ENCODE peak calls at places on chromosomes 5 and 9, in five cellular contexts. W is cardiac fibroblast, J is spleen, K is upper lobe of right lung, S is AG10803. U is an unnamed sample.

GRCh38 chr5:115816226-115817042 is at the start of gene CDO1:
- DNase-seq in W (peak), J (peak), K (peak), S (peak), U (peak)

GRCh38 chr9:98521141-98521540 is 187.6 kb downstream of the GABBR2 start:
- DNase-seq in W (peak), J (no peak), K (no peak), S (peak), U (peak)

GRCh38 chr5:32506809-32507208 is 62.3 kb upstream of the ZFR start:
- DNase-seq in W (peak), J (no peak), K (no peak), S (peak), U (peak)

GRCh38 chr5:96962540-96962991 is 26.7 kb downstream of the LNPEP start:
- DNase-seq in W (no peak), J (no peak), K (no peak), S (no peak), U (no peak)

GRCh38 chr9:137236936-137237421 is 4.1 kb upstream of the TUBB4B start:
- DNase-seq in W (no peak), J (no peak), K (no peak), S (no peak), U (no peak)

GRCh38 chr9:137048655-137049543 is 2.9 kb upstream of the NPDC1 start:
- DNase-seq in W (no peak), J (no peak), K (no peak), S (no peak), U (no peak)

GRCh38 chr5:99104538-99105132 is 175.8 kb upstream of the CHD1 start:
- DNase-seq in W (peak), J (no peak), K (no peak), S (peak), U (peak)

GRCh38 chr5:5891350-5891749 is 468.9 kb downstream of the ICE1 start:
- DNase-seq in W (peak), J (no peak), K (no peak), S (peak), U (no peak)

GRCh38 chr9:88990721-88991065 is 575 bp upstream of the S1PR3 start:
- DNase-seq in W (no peak), J (no peak), K (no peak), S (no peak), U (no peak)

GRCh38 chr9:70261131-70261870 is 2.5 kb downstream of the SMC5 start:
- DNase-seq in W (peak), J (no peak), K (no peak), S (no peak), U (no peak)

GRCh38 chr9:23005061-23005690 is 558.6 kb downstream of the DMRTA1 start:
- DNase-seq in W (no peak), J (no peak), K (no peak), S (peak), U (no peak)

GRCh38 chr5:150782850-150783249 is 4.3 kb downstream of the SMIM3 start:
- DNase-seq in W (peak), J (no peak), K (no peak), S (no peak), U (no peak)
- H3K4me3 ChIP-seq in W (no peak), J (peak), K (no peak), S (no peak), U (peak)

DNA sequence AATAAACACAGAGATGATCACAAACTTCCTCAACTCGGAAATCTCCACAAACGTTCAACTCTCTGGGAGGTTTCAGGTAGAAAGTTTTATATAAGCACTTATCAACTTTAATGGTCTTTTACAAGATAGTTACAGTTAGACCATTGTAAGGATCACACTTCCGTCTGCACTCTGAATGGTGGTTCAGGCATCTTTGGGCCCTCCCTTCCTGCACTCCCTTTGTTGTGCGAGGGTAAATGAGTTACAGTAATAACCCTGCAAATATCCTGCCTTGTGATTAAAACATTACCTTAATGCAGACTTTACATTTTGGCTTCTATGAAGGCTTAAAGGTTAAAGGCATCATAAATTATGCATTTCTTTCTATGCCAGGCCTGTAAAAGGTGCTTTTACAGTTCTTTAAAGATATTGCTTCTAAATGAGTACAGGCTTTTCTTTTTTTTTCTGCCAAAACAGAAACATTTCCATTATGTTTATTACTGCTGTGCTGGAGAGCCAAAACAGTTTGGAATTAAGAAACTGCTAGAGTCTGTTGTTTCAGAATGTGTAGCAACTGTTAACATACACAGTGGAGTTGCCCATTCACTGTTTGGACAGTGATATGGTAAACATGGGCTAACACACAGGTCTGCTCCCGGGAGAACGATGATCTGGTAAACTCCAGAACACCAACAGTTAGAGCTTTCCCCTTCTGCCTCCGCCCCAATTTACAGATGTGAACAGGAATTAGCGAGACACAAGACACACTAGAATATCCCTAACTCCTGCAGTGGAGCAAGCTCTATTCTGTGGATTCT is 1.1 kb downstream of the PRUNE2 start:
- DNase-seq in W (no peak), J (no peak), K (no peak), S (no peak), U (no peak)
- H3K4me3 ChIP-seq in W (peak), J (peak), K (peak), S (peak), U (peak)

GRCh38 chr5:69416180-69416579 is 1.3 kb downstream of the MARVELD2 start:
- DNase-seq in W (no peak), J (no peak), K (no peak), S (no peak), U (no peak)
- H3K4me3 ChIP-seq in W (no peak), J (no peak), K (peak), S (no peak), U (no peak)

GRCh38 chr5:75532190-75532589 is 20.5 kb downstream of the POLK start:
- DNase-seq in W (no peak), J (no peak), K (no peak), S (no peak), U (no peak)

GRCh38 chr5:75525344-75525743 is 13.7 kb downstream of the POLK start:
- DNase-seq in W (no peak), J (no peak), K (no peak), S (no peak), U (no peak)

GRCh38 chr5:75526065-75526464 is 14.4 kb downstream of the POLK start:
- DNase-seq in W (no peak), J (no peak), K (no peak), S (no peak), U (no peak)

GRCh38 chr5:75524591-75524990 is 12.9 kb downstream of the POLK start:
- DNase-seq in W (no peak), J (no peak), K (no peak), S (no peak), U (no peak)

DNA sequence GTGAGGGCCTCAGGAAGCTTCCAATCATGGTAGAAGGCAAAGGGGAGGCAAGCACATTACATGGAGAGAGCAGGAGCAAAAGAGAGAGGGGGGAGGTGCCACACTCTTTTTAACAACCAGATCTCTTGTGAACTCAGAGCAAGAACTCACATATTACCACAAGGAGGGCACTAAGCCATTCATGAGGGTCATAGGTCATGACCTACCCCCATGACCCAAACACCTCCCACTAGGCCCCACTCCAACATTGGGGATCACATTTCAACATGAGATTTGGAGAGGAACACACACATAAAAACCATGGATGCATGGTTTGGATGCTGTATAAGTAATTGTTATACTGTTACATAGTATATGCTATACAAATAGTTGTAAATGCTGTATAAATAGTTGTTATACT is 17.5 kb downstream of the POLK start:
- DNase-seq in W (no peak), J (no peak), K (no peak), S (no peak), U (no peak)
- H3K4me3 ChIP-seq in W (no peak), J (no peak), K (no peak), S (no peak), U (no peak)

GRCh38 chr9:111959960-111960359 is 63.3 kb downstream of the UGCG start:
- DNase-seq in W (peak), J (no peak), K (no peak), S (peak), U (peak)
- H3K4me3 ChIP-seq in W (no peak), J (no peak), K (no peak), S (no peak), U (no peak)

GRCh38 chr9:121717141-121717749 is 65.8 kb downstream of the DAB2IP start:
- DNase-seq in W (no peak), J (no peak), K (no peak), S (peak), U (no peak)

GRCh38 chr9:121718501-121718900 is 67.1 kb downstream of the DAB2IP start:
- DNase-seq in W (no peak), J (no peak), K (no peak), S (no peak), U (no peak)

GRCh38 chr9:121720992-121721350 is 69.5 kb downstream of the DAB2IP start:
- DNase-seq in W (no peak), J (no peak), K (no peak), S (no peak), U (no peak)

GRCh38 chr9:121720311-121720991 is 69.0 kb downstream of the DAB2IP start:
- DNase-seq in W (no peak), J (no peak), K (no peak), S (no peak), U (no peak)

GRCh38 chr9:121718063-121718462 is 66.6 kb downstream of the DAB2IP start:
- DNase-seq in W (no peak), J (no peak), K (no peak), S (peak), U (no peak)
- H3K4me3 ChIP-seq in W (no peak), J (no peak), K (no peak), S (no peak), U (no peak)

DNA sequence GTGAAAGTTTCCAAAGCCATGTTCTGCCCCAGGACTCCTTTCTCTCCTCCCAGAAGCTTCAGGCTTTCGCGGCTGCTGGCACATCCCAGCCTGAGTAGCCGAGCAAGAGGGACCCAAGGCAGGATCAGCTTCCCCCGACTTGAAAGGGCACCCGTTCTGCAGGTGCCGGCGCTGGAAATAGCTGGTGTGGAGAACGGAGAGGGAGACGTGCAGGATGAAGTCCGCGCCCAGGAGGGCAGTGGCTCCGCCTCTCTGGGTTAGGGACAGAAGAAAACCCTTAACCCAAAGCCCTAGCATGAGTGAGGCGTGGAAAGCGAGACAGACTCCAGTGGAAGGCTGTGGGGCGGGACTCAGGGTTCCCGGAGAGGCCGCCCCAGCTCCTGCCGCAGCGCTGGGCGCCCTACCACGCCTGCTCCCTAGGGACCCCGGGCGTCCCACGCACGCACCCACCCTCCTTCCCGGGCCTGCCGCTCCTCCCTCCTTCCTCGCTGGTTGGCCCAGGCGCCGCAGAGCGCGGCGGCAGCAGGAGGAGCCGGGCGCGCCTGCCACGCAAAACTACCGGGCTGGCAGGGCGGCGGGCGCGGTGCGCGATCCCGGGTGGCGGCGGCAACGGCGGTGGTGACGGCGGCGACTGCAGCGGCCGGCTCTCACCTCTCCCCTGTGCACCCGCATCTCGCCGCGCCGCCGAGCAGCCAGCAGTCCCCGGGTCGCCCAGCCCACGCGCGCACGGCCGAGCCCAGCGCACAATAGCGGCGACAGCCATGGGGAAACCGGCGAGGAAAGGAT is at the start of gene SLC1A1:
- DNase-seq in W (peak), J (no peak), K (peak), S (peak), U (peak)
- H3K4me3 ChIP-seq in W (peak), J (peak), K (peak), S (peak), U (peak)

GRCh38 chr9:127418037-127418471 is 6.1 kb upstream of the ZNF79 start:
- DNase-seq in W (no peak), J (no peak), K (peak), S (no peak), U (no peak)

GRCh38 chr9:127417130-127418036 is 6.8 kb upstream of the ZNF79 start:
- DNase-seq in W (no peak), J (no peak), K (no peak), S (peak), U (peak)

GRCh38 chr9:127421057-127421456 is 3.1 kb upstream of the ZNF79 start:
- DNase-seq in W (no peak), J (no peak), K (no peak), S (no peak), U (no peak)

GRCh38 chr9:127422133-127422782 is 1.9 kb upstream of the ZNF79 start:
- DNase-seq in W (no peak), J (no peak), K (no peak), S (no peak), U (no peak)

DNA sequence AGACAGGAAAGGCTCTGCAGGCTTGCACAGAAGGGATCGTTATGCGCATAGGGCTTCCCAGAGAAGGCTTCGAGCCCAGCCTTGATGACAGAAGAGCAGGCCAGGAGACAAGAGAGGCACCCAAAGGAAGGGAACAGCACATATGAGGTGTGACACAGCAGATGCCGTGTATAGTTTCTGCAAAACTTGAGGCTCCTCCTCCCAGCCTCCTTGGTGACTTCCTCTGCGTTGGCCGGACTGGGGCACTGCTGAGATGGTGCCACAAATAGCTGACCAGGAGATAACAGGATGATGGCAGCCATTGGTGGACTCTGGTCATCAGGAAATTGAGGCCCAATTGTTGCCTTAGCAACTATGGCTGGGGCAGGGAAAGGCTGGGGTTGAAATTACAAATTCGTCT is 4.9 kb upstream of the ZNF79 start:
- DNase-seq in W (no peak), J (no peak), K (no peak), S (no peak), U (no peak)
- H3K4me3 ChIP-seq in W (peak), J (no peak), K (no peak), S (no peak), U (no peak)

DNA sequence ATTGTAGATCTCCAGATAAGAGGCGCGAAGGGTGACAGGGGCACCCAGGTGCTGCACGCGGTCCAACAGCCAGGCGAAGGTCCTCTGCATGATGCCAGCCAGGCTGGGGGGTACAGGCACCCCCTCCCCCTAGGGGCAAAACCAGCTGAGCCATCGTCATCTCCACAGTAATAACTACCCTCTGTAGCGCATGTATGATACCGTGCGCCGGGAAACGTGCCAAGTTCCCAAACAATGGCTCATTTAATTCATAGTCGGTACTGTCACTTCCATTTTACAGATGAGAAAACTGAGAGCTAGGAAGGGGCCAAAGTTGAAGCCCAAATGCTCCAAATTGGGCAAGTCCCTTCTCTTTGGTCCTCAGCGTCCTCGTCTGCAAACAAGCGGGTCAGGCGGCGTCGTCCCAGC is 1.5 kb downstream of the KIF12 start:
- DNase-seq in W (peak), J (peak), K (peak), S (no peak), U (no peak)
- H3K4me3 ChIP-seq in W (peak), J (peak), K (peak), S (no peak), U (no peak)

GRCh38 chr9:128107260-128107970 is 20.1 kb downstream of the PTGES2 start:
- DNase-seq in W (no peak), J (peak), K (no peak), S (no peak), U (no peak)
- H3K4me3 ChIP-seq in W (no peak), J (no peak), K (no peak), S (no peak), U (no peak)